ENCODE peak calls at places on chromosomes 7 and 10, in seven cellular contexts. F, B, V, L, E, O and W are unnamed samples.

GRCh38 chr10:133274751-133275682 is 1.7 kb downstream of the ADAM8 start:
- DNase-seq in O (peak), L (no peak), E (no peak), F (peak), V (no peak), B (no peak), W (peak)

GRCh38 chr10:128475686-128476410 is 349.6 kb upstream of the MKI67 start:
- DNase-seq in V (no peak), O (no peak), E (no peak), L (no peak), F (no peak), B (no peak), W (no peak)

GRCh38 chr10:34918060-34918840 is 103.2 kb upstream of the PARD3 start:
- DNase-seq in F (no peak), E (no peak), B (no peak), L (no peak), O (no peak), V (no peak), W (no peak)

GRCh38 chr7:43674559-43675436 is 54.5 kb downstream of the COA1 start:
- DNase-seq in F (no peak), B (peak), E (peak), V (no peak), O (peak), L (no peak), W (peak)

GRCh38 chr7:116341222-116341907 is 131.0 kb downstream of the TES start:
- DNase-seq in F (no peak), B (no peak), E (no peak), V (no peak), L (no peak), O (no peak), W (no peak)

GRCh38 chr10:122075171-122075570 is 86.2 kb downstream of the TACC2 start:
- DNase-seq in O (no peak), V (no peak), L (no peak), B (no peak), E (no peak), F (no peak), W (no peak)

GRCh38 chr7:12570148-12570528 is 382 bp upstream of the SCIN start:
- DNase-seq in B (no peak), O (peak), E (no peak), F (no peak), L (no peak), V (no peak), W (peak)

GRCh38 chr10:26824015-26824690 is 36.6 kb downstream of the ABI1 start:
- DNase-seq in B (no peak), F (no peak), V (no peak), L (no peak), O (no peak), E (no peak), W (no peak)

GRCh38 chr7:83946801-83947200 is 247.8 kb downstream of the SEMA3A start:
- DNase-seq in L (no peak), F (no peak), E (no peak), B (no peak), V (no peak), O (no peak), W (no peak)

GRCh38 chr7:143892527-143893300 is 9.3 kb downstream of the TCAF1 start:
- DNase-seq in F (no peak), V (no peak), E (no peak), B (no peak), O (no peak), L (no peak), W (peak)

GRCh38 chr7:149625339-149625946 is 127.8 kb upstream of the ZNF746 start:
- DNase-seq in F (peak), E (no peak), O (peak), L (peak), V (peak), B (peak), W (peak)

GRCh38 chr10:8130973-8131911 is 76.8 kb downstream of the GATA3 start:
- DNase-seq in F (peak), E (peak), O (peak), B (no peak), V (no peak), L (no peak), W (no peak)

GRCh38 chr10:6204341-6205191 is 1.8 kb downstream of the PFKFB3 start:
- DNase-seq in E (no peak), O (no peak), F (no peak), B (peak), L (no peak), V (no peak), W (no peak)

GRCh38 chr10:114413398-114413797 is 9.1 kb upstream of the AFAP1L2 start:
- DNase-seq in F (no peak), O (no peak), V (no peak), E (no peak), B (no peak), L (no peak), W (no peak)

GRCh38 chr7:100584677-100585510 is 1.0 kb downstream of the LRCH4 start:
- DNase-seq in V (peak), O (peak), E (no peak), F (no peak), B (peak), L (peak), W (peak)

GRCh38 chr7:150374026-150374425 is 5.1 kb upstream of the ZNF775 start:
- DNase-seq in B (no peak), V (no peak), O (no peak), E (no peak), L (no peak), F (no peak), W (no peak)

GRCh38 chr10:132489053-132489703 is 48.4 kb upstream of the INPP5A start:
- DNase-seq in V (no peak), O (no peak), L (no peak), E (no peak), B (peak), F (no peak), W (no peak)

GRCh38 chr10:24519950-24520349 is 203.7 kb downstream of the ARHGAP21 start:
- DNase-seq in B (no peak), F (peak), V (no peak), L (no peak), E (no peak), O (no peak), W (no peak)

GRCh38 chr10:126384269-126384873 is 3.9 kb downstream of the ADAM12 start:
- DNase-seq in B (peak), F (no peak), E (peak), V (no peak), L (no peak), O (no peak), W (no peak)

GRCh38 chr7:117086788-117087187 is 133.5 kb downstream of the ST7 start:
- DNase-seq in L (no peak), O (no peak), F (no peak), V (no peak), E (no peak), B (no peak), W (no peak)

GRCh38 chr7:8254667-8255066 is 7.3 kb downstream of the ICA1 start:
- DNase-seq in E (no peak), O (no peak), L (no peak), V (no peak), B (no peak), F (no peak), W (peak)

GRCh38 chr7:103637726-103638125 is 191.7 kb upstream of the SLC26A5 start:
- DNase-seq in B (peak), L (no peak), E (no peak), F (no peak), O (no peak), V (no peak), W (no peak)

GRCh38 chr7:102220929-102221850 is 65.5 kb upstream of the SH2B2 start:
- DNase-seq in V (no peak), L (no peak), O (no peak), E (no peak), F (no peak), B (no peak), W (no peak)

GRCh38 chr10:1778570-1778969 is 41.2 kb upstream of the ADARB2 start:
- DNase-seq in E (no peak), L (no peak), V (no peak), B (no peak), O (no peak), F (no peak), W (no peak)

GRCh38 chr10:35638116-35638515 is 4.0 kb downstream of the FZD8 start:
- DNase-seq in L (no peak), F (no peak), B (no peak), O (no peak), V (no peak), E (no peak), W (no peak)

GRCh38 chr7:43491984-43492383 is 90.9 kb upstream of the STK17A start:
- DNase-seq in L (no peak), B (peak), V (no peak), E (peak), F (no peak), O (no peak), W (no peak)

GRCh38 chr10:128567561-128567960 is 441.3 kb upstream of the MKI67 start:
- DNase-seq in B (no peak), E (no peak), V (no peak), O (no peak), L (no peak), F (no peak), W (no peak)

GRCh38 chr7:127447326-127447945 is 54.9 kb upstream of the ZNF800 start:
- DNase-seq in F (peak), L (peak), E (no peak), V (no peak), B (peak), O (peak), W (peak)